ENCODE peak calls at places on chromosome 3, in four cellular contexts. F is transverse colon; H is CD8-positive, alpha-beta T cell; E is PC-3. P is an unnamed sample.

GRCh38 chr3:115698851-115699535 is 75.7 kb downstream of the GAP43 start:
- DNase-seq in F (no peak), H (no peak), E (no peak), P (no peak)

GRCh38 chr3:53845103-53845880 is 927 bp downstream of the CHDH start:
- DNase-seq in F (peak), H (no peak), E (peak), P (no peak)

GRCh38 chr3:12929801-12930200 is 88.4 kb upstream of the RPL32 start:
- DNase-seq in F (no peak), H (no peak), E (peak), P (no peak)

GRCh38 chr3:123053107-123053506 is 13.7 kb upstream of the PDIA5 start:
- DNase-seq in F (no peak), H (no peak), E (no peak), P (no peak)

GRCh38 chr3:109927161-109927560 is 589.8 kb upstream of the DPPA4 start:
- DNase-seq in F (no peak), H (no peak), E (peak), P (no peak)

GRCh38 chr3:126487151-126487771 is 11.6 kb upstream of the ZXDC start:
- DNase-seq in F (no peak), H (no peak), E (peak), P (no peak)

GRCh38 chr3:111823341-111823830 is 35.7 kb upstream of the PHLDB2 start:
- DNase-seq in F (no peak), H (no peak), E (no peak), P (no peak)

GRCh38 chr3:65877160-65877559 is 161.6 kb downstream of the MAGI1 start:
- DNase-seq in F (no peak), H (no peak), E (no peak), P (no peak)

GRCh38 chr3:194103475-194103874 is 32.5 kb upstream of the HES1 start:
- DNase-seq in F (no peak), H (peak), E (no peak), P (no peak)

GRCh38 chr3:41141431-41142164 is 57.7 kb upstream of the CTNNB1 start:
- DNase-seq in F (no peak), H (no peak), E (no peak), P (no peak)

GRCh38 chr3:62027796-62028195 is 345.6 kb downstream of the FEZF2 start:
- DNase-seq in F (no peak), H (no peak), E (no peak), P (no peak)

GRCh38 chr3:148379763-148380162 is 317.9 kb upstream of the AGTR1 start:
- DNase-seq in F (no peak), H (no peak), E (peak), P (no peak)

GRCh38 chr3:39000008-39000450 is 51.7 kb downstream of the SCN11A start:
- DNase-seq in F (no peak), H (no peak), E (peak), P (no peak)

GRCh38 chr3:124778061-124778460 is 47.8 kb downstream of the UMPS start:
- DNase-seq in F (no peak), H (no peak), E (no peak), P (no peak)

GRCh38 chr3:146067048-146067447 is 93.9 kb downstream of the PLOD2 start:
- DNase-seq in F (no peak), H (no peak), E (peak), P (no peak)

GRCh38 chr3:195549931-195550519 is 6.9 kb upstream of the PPP1R2 start:
- DNase-seq in F (peak), H (peak), E (no peak), P (peak)

GRCh38 chr3:55402886-55403605 is 84.1 kb downstream of the WNT5A start:
- DNase-seq in F (no peak), H (no peak), E (peak), P (no peak)

GRCh38 chr3:51710631-51711351 is 3.9 kb downstream of the GRM2 start:
- DNase-seq in F (peak), H (no peak), E (peak), P (no peak)

GRCh38 chr3:44104668-44105321 is 136.9 kb upstream of the TOPAZ1 start:
- DNase-seq in F (no peak), H (no peak), E (peak), P (no peak)

DNA sequence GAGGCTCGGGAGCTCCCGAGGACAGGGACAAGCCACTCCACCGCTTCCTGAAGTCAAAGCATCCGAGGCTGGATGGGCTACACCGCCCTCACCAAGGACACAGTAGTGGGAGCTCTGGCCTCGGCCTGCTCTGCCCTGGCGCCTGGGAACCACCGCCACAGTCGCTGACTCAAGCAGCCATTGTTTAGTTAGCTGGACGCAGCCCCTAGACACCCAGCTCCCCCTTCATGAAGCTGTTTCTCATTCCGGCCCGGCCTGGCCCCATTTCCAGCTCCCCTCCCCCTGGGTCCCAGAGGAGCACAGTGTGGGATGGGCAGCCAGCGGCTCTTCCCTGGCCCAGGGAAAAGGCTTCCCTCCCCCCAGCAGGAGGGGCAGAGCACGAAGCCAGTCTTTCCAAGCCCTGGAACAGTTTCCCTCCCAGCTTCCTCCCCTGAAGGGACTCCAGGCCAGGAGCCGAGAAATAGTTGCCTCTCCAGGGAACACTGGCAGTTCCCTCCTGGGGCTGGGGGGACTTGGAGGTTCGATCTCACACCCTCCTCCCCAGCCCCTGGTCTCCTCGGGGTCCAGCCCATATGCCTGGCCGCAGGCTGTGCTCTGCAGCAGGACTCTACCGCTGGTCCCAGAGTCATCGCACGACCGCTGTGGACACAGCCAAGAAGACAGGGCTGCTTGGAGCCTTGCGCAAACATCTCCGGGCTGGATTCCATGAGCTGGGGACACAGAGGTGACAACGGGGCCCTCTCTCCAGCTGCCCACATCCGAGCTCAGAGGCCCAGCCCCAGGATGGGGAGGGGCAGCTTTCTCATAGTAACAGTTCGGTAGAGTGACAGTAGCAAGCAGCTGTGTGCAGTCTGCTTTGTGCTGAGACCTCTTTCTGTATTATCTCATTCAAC is 10.0 kb downstream of the PLXND1 start:
- DNase-seq in F (peak), H (no peak), E (no peak), P (no peak)
- TF ChIP-seq CTCF in F (no peak), H (no peak), E (no peak), P (no peak)

GRCh38 chr3:31553258-31553657 is 20.5 kb downstream of the STT3B start:
- DNase-seq in F (no peak), H (no peak), E (no peak), P (no peak)

GRCh38 chr3:31546725-31547124 is 14.0 kb downstream of the STT3B start:
- DNase-seq in F (no peak), H (no peak), E (peak), P (no peak)

GRCh38 chr3:31546152-31546551 is 13.4 kb downstream of the STT3B start:
- DNase-seq in F (no peak), H (no peak), E (no peak), P (no peak)

GRCh38 chr3:31552103-31552502 is 19.4 kb downstream of the STT3B start:
- DNase-seq in F (no peak), H (no peak), E (no peak), P (no peak)

DNA sequence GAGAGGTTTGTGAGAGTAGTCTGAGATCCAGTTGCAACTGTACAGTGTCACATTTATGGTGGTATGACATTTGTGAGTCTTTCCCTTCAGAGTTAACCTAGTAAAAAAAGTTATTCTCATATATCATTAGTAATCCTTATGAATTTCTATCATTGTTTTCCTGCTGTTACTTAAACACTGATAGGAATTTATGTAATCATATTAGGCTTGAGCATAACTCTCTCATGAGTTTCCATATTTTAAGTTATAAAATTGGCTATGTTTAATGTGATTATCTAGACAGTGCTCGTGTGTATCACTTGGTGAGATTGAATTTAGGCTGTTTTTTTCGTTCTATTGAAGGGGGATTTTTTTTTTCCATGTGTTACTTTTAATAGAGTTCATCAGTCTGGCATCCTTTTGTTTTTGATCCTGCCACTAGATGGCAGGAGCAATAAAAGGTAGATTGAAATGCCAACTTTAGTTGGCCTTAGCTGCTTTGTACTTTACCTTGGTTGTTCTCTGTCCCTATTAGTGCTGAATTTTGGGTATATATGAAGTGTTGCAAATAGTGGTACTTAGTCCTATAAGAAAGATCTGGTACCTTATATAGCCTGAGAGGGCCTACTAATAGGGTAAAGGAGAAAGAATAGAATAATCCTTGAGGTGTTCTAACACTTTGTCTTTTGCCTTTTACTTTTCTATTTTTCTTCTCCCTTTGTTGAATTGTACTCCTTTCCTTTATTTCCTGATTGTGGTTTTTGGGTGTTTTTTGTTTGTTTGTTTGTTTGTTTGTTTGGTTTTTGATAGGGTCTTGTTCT is 17.9 kb downstream of the STT3B start:
- DNase-seq in F (no peak), H (no peak), E (peak), P (no peak)
- TF ChIP-seq CTCF in F (peak), H (peak), E (peak), P (peak)

GRCh38 chr3:172530101-172530561 is 6.9 kb upstream of the TNFSF10 start:
- DNase-seq in F (no peak), H (no peak), E (no peak), P (no peak)
- TF ChIP-seq CTCF in F (no peak), H (no peak), E (no peak), P (no peak)

DNA sequence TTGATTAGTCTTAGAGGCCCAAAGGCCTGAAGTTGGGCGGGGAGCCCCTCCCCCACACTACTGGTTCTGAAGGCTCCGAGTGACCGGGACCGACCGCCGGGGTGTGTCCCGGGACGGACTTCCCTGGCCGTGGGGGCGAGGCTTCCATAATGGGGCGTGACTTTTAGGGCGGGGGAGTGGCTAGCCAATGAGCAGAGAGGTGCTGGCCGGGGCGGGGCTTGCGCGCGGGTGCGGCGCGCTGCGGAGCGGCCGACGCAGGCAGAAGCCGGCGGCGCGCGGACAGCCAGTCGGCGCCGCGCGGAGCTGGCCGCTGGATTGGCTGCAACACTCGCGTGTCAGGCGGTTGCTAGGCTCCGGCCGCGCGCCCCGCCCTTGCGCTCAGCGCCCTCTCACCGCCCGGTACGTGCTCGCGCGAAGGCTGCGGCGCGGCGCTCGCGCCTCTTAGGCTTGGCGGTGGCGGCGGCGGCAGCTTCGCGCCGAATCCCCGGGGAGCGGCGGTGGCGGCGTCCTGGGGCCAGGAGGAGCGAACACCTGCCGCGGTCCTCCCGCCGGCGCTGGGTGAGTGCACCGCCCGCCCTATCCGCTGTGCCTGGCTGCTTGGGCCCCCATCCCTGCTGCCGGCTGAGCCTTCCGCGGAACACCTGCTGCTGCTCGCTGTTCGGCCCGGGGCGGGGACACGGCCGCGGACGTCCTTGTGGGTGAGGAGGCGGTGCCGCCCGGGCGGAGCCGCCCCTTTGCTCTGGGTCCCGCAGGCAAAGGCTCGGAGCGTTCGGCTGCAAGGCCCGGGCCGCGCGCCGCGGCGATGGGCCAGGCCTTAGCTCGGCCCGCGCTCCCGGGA is at the start of gene DAG1:
- DNase-seq in F (peak), H (peak), E (peak), P (peak)
- TF ChIP-seq CTCF in F (no peak), H (no peak), E (no peak), P (no peak)

GRCh38 chr3:15096026-15096425 is 2.9 kb downstream of the RBSN start:
- DNase-seq in F (no peak), H (no peak), E (no peak), P (no peak)

GRCh38 chr3:15099364-15100098 is 583 bp upstream of the RBSN start:
- DNase-seq in F (peak), H (peak), E (no peak), P (no peak)

GRCh38 chr3:15097889-15098288 is 1.1 kb downstream of the RBSN start:
- DNase-seq in F (no peak), H (peak), E (peak), P (peak)

GRCh38 chr3:15102256-15102655 is 3.3 kb upstream of the RBSN start:
- DNase-seq in F (peak), H (no peak), E (peak), P (no peak)

GRCh38 chr3:15098503-15099363 is at the start of gene RBSN:
- DNase-seq in F (peak), H (peak), E (peak), P (peak)
- TF ChIP-seq CTCF in F (no peak), H (no peak), E (no peak), P (no peak)

GRCh38 chr3:15279671-15280402 is 52.5 kb downstream of the SH3BP5 start:
- DNase-seq in F (no peak), H (no peak), E (no peak), P (no peak)
- TF ChIP-seq CTCF in F (no peak), H (no peak), E (no peak), P (no peak)

DNA sequence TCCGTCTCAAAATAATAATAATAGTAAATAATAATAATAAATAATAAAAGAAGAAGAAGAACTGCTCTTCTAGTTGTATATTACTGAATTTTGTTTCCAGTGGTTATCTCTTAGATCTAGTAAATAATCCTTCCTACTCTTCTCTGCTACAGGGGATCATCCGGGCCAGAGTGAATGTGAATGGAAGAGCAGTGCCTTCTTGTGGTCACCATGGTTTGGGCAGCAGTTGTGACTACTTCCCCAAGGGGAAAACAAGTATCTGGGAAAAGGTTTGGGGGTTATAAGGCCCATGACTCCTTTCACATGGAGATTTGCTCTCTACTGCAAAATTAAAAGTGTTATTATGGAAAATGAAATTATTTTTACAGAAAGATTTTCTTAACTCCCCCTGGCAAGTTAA is 5.5 kb upstream of the OR5K1 start:
- DNase-seq in F (no peak), H (no peak), E (no peak), P (no peak)
- TF ChIP-seq CTCF in F (no peak), H (no peak), E (peak), P (no peak)

GRCh38 chr3:137110392-137110996 is 152.7 kb downstream of the IL20RB start:
- DNase-seq in F (no peak), H (no peak), E (peak), P (no peak)
- TF ChIP-seq CTCF in F (peak), H (peak), E (peak), P (peak)